ENCODE peak calls at places on chromosomes 5 and 9, in six cellular contexts. J is GM12878, W is A549, B is endothelial cell of umbilical vein, Z is HepG2, L is K562. R is an unnamed sample.

GRCh38 chr9:93669116-93669957 is 93.0 kb downstream of the PHF2 start:
- DNase-seq in L (no peak), J (no peak), B (no peak), W (no peak), Z (no peak), R (no peak)

GRCh38 chr5:117590944-117591343 is 1016.3 kb upstream of the SEMA6A start:
- DNase-seq in L (no peak), W (no peak), Z (peak; percentile 25), J (no peak), B (no peak), R (peak; percentile 22)

GRCh38 chr5:57559110-57559635 is 76.6 kb upstream of the ACTBL2 start:
- DNase-seq in J (no peak), W (no peak), B (no peak), L (no peak), Z (no peak), R (no peak)

GRCh38 chr5:74149395-74149794 is 491.1 kb downstream of the ENC1 start:
- DNase-seq in L (no peak), W (no peak), Z (no peak), B (peak; percentile 81), J (no peak), R (peak; percentile 1)

GRCh38 chr5:77102549-77102948 is 15.5 kb upstream of the ZBED3 start:
- DNase-seq in L (no peak), J (no peak), Z (no peak), W (no peak), B (no peak), R (no peak)

GRCh38 chr5:120254385-120254784 is 209.7 kb upstream of the PRR16 start:
- DNase-seq in W (no peak), L (no peak), Z (no peak), J (no peak), B (no peak), R (no peak)

GRCh38 chr5:144191998-144192397 is 21.3 kb downstream of the KCTD16 start:
- DNase-seq in Z (peak; percentile 42), B (peak; percentile 88), L (peak; percentile 16), W (peak; percentile 49), J (peak; percentile 73), R (peak; percentile 81)

GRCh38 chr5:59367791-59368394 is 525.6 kb downstream of the PDE4D start:
- DNase-seq in Z (peak; percentile 30), J (no peak), B (peak; percentile 75), W (no peak), L (no peak), R (peak; percentile 66)

GRCh38 chr9:108766786-108767185 is 89.0 kb downstream of the ACTL7B start:
- DNase-seq in J (no peak), B (no peak), L (no peak), W (no peak), Z (no peak), R (no peak)

GRCh38 chr5:129804705-129805104 is 56.8 kb downstream of the MINAR2 start:
- DNase-seq in L (no peak), W (no peak), Z (no peak), J (no peak), B (no peak), R (no peak)

GRCh38 chr9:5843450-5844249 is 10.7 kb upstream of the ERMP1 start:
- DNase-seq in B (peak; percentile 61), L (peak; percentile 23), W (peak; percentile 57), Z (peak; percentile 88), J (no peak), R (no peak)

GRCh38 chr9:114155263-114155966 is at the start of gene COL27A1:
- DNase-seq in W (peak; percentile 82), L (peak; percentile 91), B (peak; percentile 81), J (no peak), Z (peak; percentile 70), R (peak; percentile 86)

GRCh38 chr5:151724360-151724759 is 34.1 kb downstream of the ATOX1 start:
- DNase-seq in J (no peak), Z (no peak), L (no peak), B (no peak), W (no peak), R (no peak)

GRCh38 chr9:124359426-124359825 is 55.8 kb downstream of the PSMB7 start:
- DNase-seq in J (no peak), B (no peak), L (no peak), W (no peak), Z (no peak), R (no peak)

GRCh38 chr9:126561582-126561981 is 52.1 kb upstream of the LMX1B start:
- DNase-seq in Z (peak; percentile 19), J (no peak), B (no peak), W (no peak), L (no peak), R (peak; percentile 91)

GRCh38 chr5:116038817-116039216 is 6.5 kb downstream of the ARL14EPL start:
- DNase-seq in B (no peak), L (no peak), J (no peak), Z (no peak), W (no peak), R (peak; percentile 90)

GRCh38 chr9:99083051-99083450 is 21.9 kb upstream of the TGFBR1 start:
- DNase-seq in L (no peak), J (no peak), B (no peak), W (no peak), Z (no peak), R (peak; percentile 14)

GRCh38 chr9:37859043-37859442 is 44.9 kb downstream of the SLC25A51 start:
- DNase-seq in B (peak; percentile 9), J (no peak), L (no peak), W (peak; percentile 10), Z (no peak), R (peak; percentile 16)

GRCh38 chr9:18668944-18669343 is 195.0 kb downstream of the ADAMTSL1 start:
- DNase-seq in J (no peak), L (no peak), B (no peak), Z (peak; percentile 20), W (no peak), R (no peak)

GRCh38 chr5:64635056-64635686 is 55.1 kb upstream of the SHISAL2B start:
- DNase-seq in L (peak; percentile 18), Z (no peak), W (peak; percentile 7), B (peak; percentile 52), J (no peak), R (peak; percentile 30)

GRCh38 chr9:107491081-107492053 is 1.8 kb upstream of the KLF4 start:
- DNase-seq in W (no peak), L (no peak), Z (no peak), B (peak; percentile 21), J (no peak), R (no peak)

GRCh38 chr9:100322954-100323536 is 29.7 kb downstream of the TEX10 start:
- DNase-seq in W (peak; percentile 18), L (peak; percentile 19), B (peak; percentile 52), Z (peak; percentile 26), J (no peak), R (peak; percentile 54)

GRCh38 chr9:128607642-128608350 is 48.9 kb downstream of the DYNC2I2 start:
- DNase-seq in W (no peak), J (no peak), Z (no peak), B (no peak), L (no peak), R (no peak)

GRCh38 chr9:69785757-69786156 is 25.9 kb upstream of the PTAR1 start:
- DNase-seq in B (peak; percentile 11), J (no peak), Z (no peak), W (no peak), L (no peak), R (peak; percentile 0)

GRCh38 chr9:99351647-99352046 is 129.6 kb downstream of the SEC61B start:
- DNase-seq in L (no peak), W (no peak), B (no peak), Z (no peak), J (no peak), R (no peak)

GRCh38 chr5:83720805-83721431 is at the start of gene HAPLN1:
- DNase-seq in Z (no peak), B (no peak), W (no peak), J (no peak), L (no peak), R (no peak)

GRCh38 chr5:962801-963200 is 45.8 kb upstream of the NKD2 start:
- DNase-seq in J (no peak), W (no peak), B (no peak), Z (no peak), L (no peak), R (no peak)

GRCh38 chr9:87751423-87751822 is 25.5 kb downstream of the CTSL start:
- DNase-seq in W (no peak), B (no peak), J (no peak), L (no peak), Z (no peak), R (no peak)

GRCh38 chr9:87749335-87750035 is 23.6 kb downstream of the CTSL start:
- DNase-seq in W (no peak), L (no peak), J (no peak), Z (no peak), B (peak; percentile 30), R (no peak)

GRCh38 chr9:87746186-87746585 is 20.3 kb downstream of the CTSL start:
- DNase-seq in J (no peak), W (no peak), L (no peak), B (no peak), Z (no peak), R (no peak)

GRCh38 chr9:87750726-87751125 is 24.8 kb downstream of the CTSL start:
- DNase-seq in B (no peak), J (no peak), L (no peak), W (no peak), Z (no peak), R (no peak)

DNA sequence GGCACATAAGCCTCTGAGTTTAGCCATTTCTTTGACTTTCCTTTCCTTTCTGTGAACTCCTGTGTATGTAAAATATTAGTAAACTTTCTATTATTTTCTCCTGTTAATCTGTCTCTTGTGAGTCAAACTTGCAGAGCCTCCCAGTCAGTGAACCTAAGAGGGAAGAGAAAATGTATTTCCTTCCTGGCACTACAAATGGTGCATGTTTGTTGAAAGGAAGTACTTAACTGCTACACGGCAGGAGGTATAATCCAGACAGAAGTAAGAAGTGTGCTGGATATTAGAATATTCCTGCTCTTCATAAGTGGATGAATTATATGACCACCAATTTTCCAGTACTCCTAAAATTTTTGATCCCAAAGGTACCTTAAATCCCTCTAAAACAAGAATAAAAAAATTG is 23.0 kb downstream of the CTSL start:
- DNase-seq in W (no peak), J (no peak), L (no peak), Z (no peak), B (peak; percentile 19), R (no peak)
- TF ChIP-seq MYC in W (no peak), J (no peak), L (no peak), Z (no peak), B (no peak), R (no peak)

DNA sequence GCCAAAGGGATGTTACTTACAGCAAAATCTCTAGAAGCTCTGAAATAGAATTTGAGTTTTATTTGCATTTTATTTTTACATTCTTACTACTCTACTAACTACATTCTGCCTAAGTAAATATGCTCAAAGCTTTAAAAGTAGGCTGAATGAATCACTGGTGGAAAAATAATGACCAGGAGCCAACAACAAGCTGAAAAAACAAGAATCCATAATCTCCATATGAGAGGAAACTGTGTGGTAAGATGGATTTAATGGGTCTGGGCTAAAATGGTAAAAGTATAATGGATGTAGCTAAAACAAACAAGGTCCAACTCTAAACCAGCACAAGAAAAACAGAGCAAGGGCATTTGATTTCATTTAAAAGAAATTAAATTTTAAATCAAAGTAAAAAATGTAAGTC is 525.8 kb upstream of the FTMT start:
- DNase-seq in W (no peak), B (peak; percentile 90), J (no peak), L (no peak), Z (no peak), R (no peak)
- TF ChIP-seq MYC in W (no peak), B (no peak), J (no peak), L (no peak), Z (no peak), R (no peak)

GRCh38 chr9:118630931-118631595 is 738.2 kb downstream of the BRINP1 start:
- DNase-seq in J (no peak), Z (no peak), L (no peak), B (no peak), W (no peak), R (no peak)
- TF ChIP-seq MYC in J (no peak), Z (no peak), L (no peak), B (no peak), W (no peak), R (no peak)

GRCh38 chr5:138841531-138841930 is 33.6 kb downstream of the LRRTM2 start:
- DNase-seq in Z (no peak), B (no peak), J (no peak), W (no peak), L (no peak), R (no peak)
- TF ChIP-seq MYC in Z (no peak), B (no peak), J (no peak), W (no peak), L (no peak), R (no peak)